ENCODE peak calls at places on chromosome 1, in eight cellular contexts. L is tibial nerve, T is stomach, E is GM12878, P is A549, G is transverse colon, B is ovary, S is H1. W is an unnamed sample.

GRCh38 chr1:203548917-203549708 is 55.2 kb downstream of the OPTC start:
- DNase-seq in L (no peak), T (no peak), E (no peak), P (no peak), G (no peak), B (no peak), S (no peak), W (no peak)

GRCh38 chr1:25022361-25023189 is 92.5 kb upstream of the RUNX3 start:
- DNase-seq in L (peak), T (peak), E (peak), P (peak), G (peak), B (no peak), S (no peak), W (peak)

GRCh38 chr1:31706384-31707058 is 2.7 kb upstream of the COL16A1 start:
- DNase-seq in L (no peak), T (no peak), E (no peak), P (no peak), G (no peak), B (no peak), S (no peak), W (no peak)

GRCh38 chr1:35345439-35345981 is 77.0 kb downstream of the ZMYM4 start:
- DNase-seq in L (no peak), T (no peak), E (no peak), P (peak), G (no peak), B (no peak), S (no peak), W (no peak)

GRCh38 chr1:24198766-24199165 is 11.7 kb upstream of the IFNLR1 start:
- DNase-seq in L (no peak), T (no peak), E (no peak), P (no peak), G (no peak), B (no peak), S (no peak), W (no peak)

GRCh38 chr1:172180886-172181285 is 239.6 kb upstream of the C1orf105 start:
- DNase-seq in L (peak), T (peak), E (peak), P (no peak), G (peak), B (peak), S (no peak), W (peak)

GRCh38 chr1:24327886-24328285 is 8.7 kb downstream of the GRHL3 start:
- DNase-seq in L (no peak), T (no peak), E (no peak), P (no peak), G (no peak), B (no peak), S (no peak), W (no peak)

GRCh38 chr1:39102537-39103320 is 76.6 kb downstream of the NDUFS5 start:
- DNase-seq in L (no peak), T (no peak), E (peak), P (peak), G (peak), B (no peak), S (peak), W (no peak)

GRCh38 chr1:117602862-117603261 is 3.0 kb upstream of the TENT5C start:
- DNase-seq in L (no peak), T (no peak), E (no peak), P (no peak), G (no peak), B (no peak), S (no peak), W (no peak)

GRCh38 chr1:159188375-159188788 is 16.3 kb upstream of the ACKR1 start:
- DNase-seq in L (peak), T (peak), E (no peak), P (peak), G (peak), B (peak), S (peak), W (peak)

GRCh38 chr1:154730251-154730650 is 122.3 kb upstream of the ADAR start:
- DNase-seq in L (no peak), T (no peak), E (no peak), P (peak), G (no peak), B (no peak), S (no peak), W (no peak)

GRCh38 chr1:161313554-161314200 is 504 bp upstream of the SDHC start:
- DNase-seq in L (no peak), T (no peak), E (no peak), P (no peak), G (no peak), B (no peak), S (no peak), W (no peak)

GRCh38 chr1:10429868-10430215 is 391 bp upstream of the CENPS start:
- DNase-seq in L (no peak), T (no peak), E (no peak), P (no peak), G (peak), B (no peak), S (no peak), W (no peak)

GRCh38 chr1:153789478-153790148 is 14.4 kb downstream of the SLC27A3 start:
- DNase-seq in L (no peak), T (no peak), E (no peak), P (no peak), G (no peak), B (peak), S (no peak), W (peak)

GRCh38 chr1:204225841-204226745 is 12.3 kb upstream of the GOLT1A start:
- DNase-seq in L (no peak), T (peak), E (no peak), P (no peak), G (peak), B (no peak), S (no peak), W (no peak)

GRCh38 chr1:160124709-160125478 is 9.3 kb downstream of the ATP1A2 start:
- DNase-seq in L (no peak), T (no peak), E (no peak), P (peak), G (no peak), B (no peak), S (no peak), W (no peak)

GRCh38 chr1:206512521-206513180 is 5.3 kb downstream of the RASSF5 start:
- DNase-seq in L (no peak), T (no peak), E (no peak), P (no peak), G (no peak), B (peak), S (no peak), W (no peak)

GRCh38 chr1:5961601-5962000 is 30.6 kb downstream of the NPHP4 start:
- DNase-seq in L (no peak), T (no peak), E (no peak), P (no peak), G (no peak), B (no peak), S (no peak), W (peak)

GRCh38 chr1:215599418-215599817 is 32.3 kb downstream of the KCTD3 start:
- DNase-seq in L (no peak), T (no peak), E (no peak), P (no peak), G (no peak), B (no peak), S (no peak), W (no peak)

GRCh38 chr1:43933386-43934278 is at the start of gene ARTN:
- DNase-seq in L (no peak), T (peak), E (no peak), P (no peak), G (peak), B (no peak), S (peak), W (no peak)

GRCh38 chr1:29754608-29755375 is 518.5 kb downstream of the PTPRU start:
- DNase-seq in L (no peak), T (no peak), E (no peak), P (no peak), G (no peak), B (no peak), S (peak), W (no peak)

DNA sequence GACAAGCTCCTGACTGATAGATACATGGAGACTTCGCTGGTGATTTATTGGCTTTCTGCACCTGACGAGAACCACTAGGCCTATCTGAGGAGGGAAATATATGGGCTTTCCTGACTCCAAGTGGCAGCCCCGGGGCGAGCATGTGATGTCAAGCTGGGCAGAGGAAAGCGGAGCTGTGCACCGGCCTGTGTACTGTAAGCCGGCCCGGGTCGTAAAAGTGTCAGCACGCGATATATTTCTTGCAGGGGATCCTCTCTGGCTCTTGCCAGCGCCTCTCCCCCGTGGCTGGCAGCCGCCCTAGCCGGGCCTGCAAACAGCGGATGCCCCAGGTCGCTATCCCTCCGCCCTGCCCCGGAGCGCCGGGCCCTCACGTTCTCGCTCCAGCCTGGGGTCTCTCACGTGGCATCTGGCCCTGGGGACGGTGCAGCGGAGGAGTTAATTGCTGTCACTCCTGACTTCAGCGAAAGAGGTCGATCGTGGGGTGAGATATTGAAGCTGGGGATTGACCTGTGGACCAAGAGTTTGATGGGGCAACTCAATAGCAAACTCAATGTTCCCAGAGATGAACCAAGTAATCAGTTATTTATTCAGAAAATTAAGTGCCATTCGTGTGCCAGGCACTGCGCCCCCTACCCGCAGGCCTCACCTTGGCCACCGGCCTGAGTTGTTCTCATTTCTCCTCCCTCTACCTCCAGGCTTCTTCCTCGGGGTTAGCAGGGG is 41.0 kb upstream of the HAO2 start:
- DNase-seq in L (peak), T (peak), E (no peak), P (no peak), G (peak), B (peak), S (peak), W (peak)
- TF ChIP-seq EP300 in L (no peak), T (no peak), E (no peak), P (no peak), G (peak), B (no peak), S (no peak), W (peak)

DNA sequence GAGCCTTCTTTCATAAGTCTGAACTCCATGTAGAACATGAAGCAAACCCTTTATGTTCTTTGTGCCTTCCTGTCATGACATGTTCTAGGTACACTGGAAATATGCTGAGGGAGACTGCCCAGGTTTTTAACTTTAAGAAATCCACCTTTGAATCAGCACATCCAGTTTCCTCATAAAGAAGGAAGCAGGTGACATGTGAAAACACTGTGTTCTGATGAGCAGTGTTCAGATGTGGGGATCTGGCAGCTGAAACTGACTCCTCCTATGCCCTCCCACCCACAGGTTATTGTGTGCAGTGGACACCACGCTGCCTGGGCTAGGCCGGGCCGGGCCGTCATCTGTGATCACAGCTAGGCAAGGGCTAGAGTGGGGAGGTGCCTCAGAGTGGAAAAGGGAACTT is 51.1 kb downstream of the CNN3 start:
- DNase-seq in L (no peak), T (no peak), E (no peak), P (no peak), G (no peak), B (no peak), S (no peak), W (no peak)
- TF ChIP-seq CTCF in L (no peak), T (no peak), E (no peak), P (no peak), G (no peak), B (no peak), S (no peak), W (no peak)

GRCh38 chr1:40877681-40878080 is 15.5 kb upstream of the CITED4 start:
- DNase-seq in L (peak), T (peak), E (no peak), P (peak), G (peak), B (peak), S (no peak), W (peak)
- TF ChIP-seq EP300 in L (no peak), T (no peak), E (no peak), P (no peak), G (no peak), B (no peak), S (no peak), W (peak)

DNA sequence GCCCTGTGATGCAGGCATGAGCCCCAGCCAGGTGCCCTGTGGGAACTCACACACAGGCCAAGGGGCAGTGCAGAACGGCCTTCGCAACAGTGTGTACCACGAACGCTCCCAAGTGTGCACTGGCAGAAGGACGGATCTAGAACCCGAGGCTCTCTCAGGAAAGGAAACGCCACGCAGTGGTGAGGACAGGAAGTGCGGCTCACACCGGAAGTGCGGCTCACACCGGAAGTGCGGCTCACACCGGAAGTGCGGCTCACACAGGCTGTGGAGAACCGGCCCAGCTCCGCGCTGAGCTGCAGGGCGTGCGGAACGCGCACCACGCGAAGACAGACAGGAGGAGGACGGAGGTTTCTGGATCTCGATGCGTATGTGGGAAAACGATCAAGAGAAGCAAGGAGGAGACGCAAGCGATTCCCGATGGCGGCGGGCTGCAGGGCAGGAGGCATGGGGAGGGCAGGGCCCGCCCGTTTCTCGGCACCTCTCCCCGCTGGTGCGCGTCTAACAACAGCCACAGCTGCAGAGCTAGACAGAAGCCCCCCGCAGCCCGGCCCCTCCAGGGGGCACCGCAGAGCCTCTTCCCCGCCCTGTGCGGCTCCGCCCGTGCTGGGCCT is 35.9 kb upstream of the TMEM52 start:
- DNase-seq in L (no peak), T (no peak), E (no peak), P (no peak), G (no peak), B (no peak), S (no peak), W (no peak)
- TF ChIP-seq CTCF in L (no peak), T (no peak), E (peak), P (no peak), G (no peak), B (no peak), S (no peak), W (no peak)

GRCh38 chr1:60988827-60989363 is 93.5 kb upstream of the NFIA start:
- DNase-seq in L (no peak), T (no peak), E (no peak), P (no peak), G (no peak), B (no peak), S (no peak), W (no peak)

GRCh38 chr1:60989745-60990718 is 92.3 kb upstream of the NFIA start:
- DNase-seq in L (peak), T (no peak), E (no peak), P (no peak), G (no peak), B (peak), S (no peak), W (peak)

GRCh38 chr1:60984066-60984799 is 98.1 kb upstream of the NFIA start:
- DNase-seq in L (peak), T (no peak), E (no peak), P (no peak), G (no peak), B (peak), S (no peak), W (peak)

GRCh38 chr1:60990719-60991100 is 91.7 kb upstream of the NFIA start:
- DNase-seq in L (no peak), T (no peak), E (no peak), P (no peak), G (no peak), B (no peak), S (no peak), W (no peak)

GRCh38 chr1:60987904-60988303 is 94.5 kb upstream of the NFIA start:
- DNase-seq in L (no peak), T (no peak), E (no peak), P (no peak), G (no peak), B (no peak), S (no peak), W (no peak)
- TF ChIP-seq EP300 in L (no peak), T (no peak), E (no peak), P (no peak), G (no peak), B (no peak), S (no peak), W (no peak)

GRCh38 chr1:168470821-168471473 is 72.8 kb downstream of the XCL2 start:
- DNase-seq in L (no peak), T (no peak), E (no peak), P (peak), G (no peak), B (no peak), S (no peak), W (no peak)
- TF ChIP-seq CTCF in L (no peak), T (no peak), E (no peak), P (no peak), G (no peak), B (no peak), S (no peak), W (no peak)

DNA sequence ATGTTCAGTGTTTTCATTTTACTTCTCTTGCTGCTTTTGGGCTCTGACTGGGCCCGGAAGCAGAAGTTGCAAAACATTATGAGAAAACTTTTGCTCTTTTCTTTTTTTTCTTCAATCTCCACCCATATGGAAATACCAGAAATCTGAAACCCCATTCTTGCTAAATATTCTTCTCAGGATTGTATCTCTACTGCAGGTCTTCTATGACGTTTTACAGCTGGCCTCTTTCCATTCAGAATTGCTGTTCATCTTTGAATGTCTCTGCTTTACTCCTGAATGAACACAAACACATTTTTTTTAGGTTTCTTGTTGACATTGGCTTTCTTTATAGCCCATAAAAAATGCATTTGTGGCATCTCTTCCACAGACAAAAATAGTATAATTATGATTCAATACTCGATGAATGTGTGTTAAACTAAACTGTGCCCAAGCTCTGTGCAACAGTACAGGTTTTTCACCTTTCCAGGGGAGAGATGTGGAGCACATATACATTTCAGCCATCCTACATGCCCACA is 18.8 kb downstream of the PTPRC start:
- DNase-seq in L (peak), T (no peak), E (no peak), P (peak), G (no peak), B (no peak), S (no peak), W (no peak)
- TF ChIP-seq EP300 in L (no peak), T (no peak), E (no peak), P (no peak), G (no peak), B (no peak), S (no peak), W (no peak)

DNA sequence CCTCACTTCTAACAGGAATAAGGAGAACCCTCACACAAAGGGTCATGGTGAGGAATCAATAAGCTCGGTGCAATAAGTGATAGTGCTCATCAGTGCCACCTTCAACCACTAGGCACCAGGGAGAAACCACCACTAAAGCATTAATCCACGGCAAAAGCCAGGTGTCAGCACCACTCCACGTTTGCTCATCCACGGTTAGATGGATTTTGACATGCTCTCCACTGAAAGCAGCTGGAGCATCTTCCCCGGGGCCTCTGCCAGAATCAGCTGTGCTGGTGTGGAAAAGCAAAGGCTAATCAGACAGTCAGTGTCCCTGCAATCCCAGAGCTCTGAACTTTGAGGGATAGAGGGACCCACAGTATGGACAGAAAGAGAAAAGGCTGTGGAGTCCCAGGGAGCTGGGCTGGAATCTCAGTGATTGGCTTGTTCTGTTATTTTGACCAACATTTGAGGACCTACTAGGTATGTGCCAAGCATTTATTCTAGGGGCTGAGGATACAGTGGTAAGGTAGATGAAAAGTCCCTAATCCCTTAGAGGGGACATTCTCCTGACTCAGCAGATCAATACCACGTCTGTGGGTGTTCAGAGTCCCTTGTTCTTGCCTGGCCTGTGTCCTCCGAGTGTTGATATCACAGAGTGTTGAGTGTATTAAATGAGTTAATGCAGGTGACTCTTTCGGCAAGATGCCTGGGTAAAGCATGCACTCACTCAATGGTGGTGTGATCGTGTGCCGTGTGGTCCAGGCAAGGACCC is 41.3 kb downstream of the FHAD1 start:
- DNase-seq in L (no peak), T (no peak), E (no peak), P (peak), G (no peak), B (no peak), S (no peak), W (no peak)
- TF ChIP-seq CTCF in L (no peak), T (no peak), E (no peak), P (no peak), G (no peak), B (no peak), S (peak), W (no peak)

DNA sequence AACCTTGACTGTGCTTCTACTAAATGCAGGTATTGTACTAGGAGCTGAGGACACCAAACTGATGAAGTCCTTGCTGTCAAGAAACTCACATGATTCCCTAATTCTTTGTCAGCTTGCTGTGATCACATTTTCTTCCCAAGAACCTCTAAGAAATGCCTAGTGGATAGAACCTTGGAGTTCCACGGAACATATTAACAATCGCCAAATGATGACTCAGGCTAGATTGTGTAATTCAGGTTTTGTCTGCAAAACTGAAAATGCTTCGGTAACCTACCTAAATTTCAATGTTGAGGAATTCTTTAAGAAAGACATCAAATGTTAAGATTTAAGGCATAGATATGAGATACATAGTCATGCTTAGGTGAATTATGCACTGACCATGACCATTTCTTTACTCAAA is 1.7 kb upstream of the GADD45A start:
- DNase-seq in L (no peak), T (no peak), E (no peak), P (peak), G (no peak), B (no peak), S (no peak), W (no peak)
- TF ChIP-seq EP300 in L (no peak), T (no peak), E (no peak), P (no peak), G (no peak), B (no peak), S (no peak), W (no peak)

GRCh38 chr1:7117599-7118281 is 332.5 kb downstream of the CAMTA1 start:
- DNase-seq in L (no peak), T (no peak), E (no peak), P (peak), G (no peak), B (no peak), S (peak), W (no peak)
- TF ChIP-seq CTCF in L (no peak), T (no peak), E (no peak), P (no peak), G (no peak), B (no peak), S (peak), W (no peak)

W was measured in sigmoid colon.